ENCODE peak calls at places on chromosomes 12 and 14, in seven cellular contexts. One of them, this sample, is unnamed. For H3K9me3, the result is how much of the 10 kb centered on the place peaks cover.

GRCh38 chr14:22097072-22097471 is 423.5 kb upstream of the OR4E1 start:
- DNase-seq in SK-N-SH: no peak
- DNase-seq in endothelial cell of umbilical vein: no peak
- DNase-seq in upper lobe of left lung: no peak
- DNase-seq in Panc1: no peak
- DNase-seq in breast epithelium: no peak
- DNase-seq in stomach: no peak
- DNase-seq in this sample: no peak

GRCh38 chr12:57488397-57489156 is 709 bp downstream of the MARS1 start:
- DNase-seq in stomach: no peak
- DNase-seq in breast epithelium: no peak
- DNase-seq in upper lobe of left lung: no peak
- DNase-seq in endothelial cell of umbilical vein: peak
- DNase-seq in Panc1: no peak
- DNase-seq in SK-N-SH: peak
- DNase-seq in this sample: no peak

GRCh38 chr14:32186248-32186647 is 15.6 kb upstream of the RNU6-7 start:
- DNase-seq in breast epithelium: no peak
- DNase-seq in Panc1: no peak
- DNase-seq in upper lobe of left lung: no peak
- DNase-seq in SK-N-SH: no peak
- DNase-seq in endothelial cell of umbilical vein: no peak
- DNase-seq in stomach: no peak
- DNase-seq in this sample: no peak

GRCh38 chr14:25308244-25308643 is 258.3 kb upstream of the STXBP6 start:
- DNase-seq in upper lobe of left lung: no peak
- DNase-seq in SK-N-SH: no peak
- DNase-seq in breast epithelium: no peak
- DNase-seq in stomach: no peak
- DNase-seq in Panc1: no peak
- DNase-seq in endothelial cell of umbilical vein: no peak
- DNase-seq in this sample: peak

GRCh38 chr14:76863724-76864407 is 37.7 kb downstream of the LRRC74A start:
- DNase-seq in endothelial cell of umbilical vein: peak
- DNase-seq in upper lobe of left lung: no peak
- DNase-seq in SK-N-SH: no peak
- DNase-seq in breast epithelium: no peak
- DNase-seq in stomach: no peak
- DNase-seq in Panc1: no peak
- DNase-seq in this sample: no peak

GRCh38 chr12:100927825-100928224 is 133.2 kb downstream of the ANO4 start:
- DNase-seq in endothelial cell of umbilical vein: no peak
- DNase-seq in SK-N-SH: no peak
- DNase-seq in upper lobe of left lung: no peak
- DNase-seq in Panc1: no peak
- DNase-seq in stomach: no peak
- DNase-seq in breast epithelium: no peak
- DNase-seq in this sample: no peak

GRCh38 chr14:51735851-51736250 is 84.1 kb downstream of the FRMD6 start:
- DNase-seq in Panc1: no peak
- DNase-seq in SK-N-SH: no peak
- DNase-seq in endothelial cell of umbilical vein: no peak
- DNase-seq in upper lobe of left lung: no peak
- DNase-seq in stomach: no peak
- DNase-seq in breast epithelium: no peak
- DNase-seq in this sample: no peak

GRCh38 chr12:105493091-105493615 is 162.7 kb downstream of the C12orf75 start:
- DNase-seq in Panc1: no peak
- DNase-seq in breast epithelium: no peak
- DNase-seq in endothelial cell of umbilical vein: no peak
- DNase-seq in upper lobe of left lung: no peak
- DNase-seq in SK-N-SH: no peak
- DNase-seq in stomach: no peak
- DNase-seq in this sample: no peak

GRCh38 chr12:51788876-51789275 is 59.6 kb downstream of the FIGNL2 start:
- DNase-seq in upper lobe of left lung: no peak
- DNase-seq in Panc1: no peak
- DNase-seq in stomach: no peak
- DNase-seq in endothelial cell of umbilical vein: no peak
- DNase-seq in SK-N-SH: no peak
- DNase-seq in breast epithelium: no peak
- DNase-seq in this sample: no peak

GRCh38 chr12:101089271-101089670 is 120.8 kb downstream of the SLC5A8 start:
- DNase-seq in Panc1: no peak
- DNase-seq in endothelial cell of umbilical vein: no peak
- DNase-seq in breast epithelium: no peak
- DNase-seq in SK-N-SH: no peak
- DNase-seq in stomach: no peak
- DNase-seq in upper lobe of left lung: no peak
- DNase-seq in this sample: no peak

GRCh38 chr12:45292486-45293195 is 76.7 kb downstream of the ANO6 start:
- DNase-seq in endothelial cell of umbilical vein: no peak
- DNase-seq in SK-N-SH: no peak
- DNase-seq in stomach: no peak
- DNase-seq in breast epithelium: peak
- DNase-seq in Panc1: no peak
- DNase-seq in upper lobe of left lung: no peak
- DNase-seq in this sample: peak

GRCh38 chr12:106223485-106224391 is 24.1 kb downstream of the CKAP4 start:
- DNase-seq in stomach: peak
- DNase-seq in endothelial cell of umbilical vein: peak
- DNase-seq in breast epithelium: peak
- DNase-seq in Panc1: peak
- DNase-seq in SK-N-SH: peak
- DNase-seq in upper lobe of left lung: no peak
- DNase-seq in this sample: peak

GRCh38 chr12:121240484-121241202 is 30.7 kb downstream of the P2RX4 start:
- DNase-seq in upper lobe of left lung: peak
- DNase-seq in breast epithelium: peak
- DNase-seq in SK-N-SH: no peak
- DNase-seq in endothelial cell of umbilical vein: no peak
- DNase-seq in stomach: peak
- DNase-seq in Panc1: no peak
- DNase-seq in this sample: peak

GRCh38 chr14:52901357-52901980 is 49.4 kb downstream of the FERMT2 start:
- DNase-seq in stomach: no peak
- DNase-seq in upper lobe of left lung: no peak
- DNase-seq in Panc1: no peak
- DNase-seq in endothelial cell of umbilical vein: no peak
- DNase-seq in SK-N-SH: no peak
- DNase-seq in breast epithelium: no peak
- DNase-seq in this sample: no peak

GRCh38 chr12:3820122-3820521 is 53.1 kb downstream of the PARP11 start:
- DNase-seq in SK-N-SH: no peak
- DNase-seq in stomach: no peak
- DNase-seq in Panc1: no peak
- DNase-seq in upper lobe of left lung: no peak
- DNase-seq in breast epithelium: no peak
- DNase-seq in endothelial cell of umbilical vein: no peak
- DNase-seq in this sample: no peak

GRCh38 chr12:26857465-26858176 is 24.6 kb upstream of the ITPR2 start:
- DNase-seq in Panc1: no peak
- DNase-seq in SK-N-SH: peak
- DNase-seq in upper lobe of left lung: no peak
- DNase-seq in stomach: no peak
- DNase-seq in breast epithelium: no peak
- DNase-seq in endothelial cell of umbilical vein: peak
- DNase-seq in this sample: no peak

GRCh38 chr12:65868133-65868705 is 43.9 kb downstream of the HMGA2 start:
- DNase-seq in breast epithelium: no peak
- DNase-seq in endothelial cell of umbilical vein: peak
- DNase-seq in SK-N-SH: no peak
- DNase-seq in upper lobe of left lung: no peak
- DNase-seq in stomach: no peak
- DNase-seq in Panc1: no peak
- DNase-seq in this sample: no peak

GRCh38 chr14:44462372-44462771 is 44.7 kb downstream of the FSCB start:
- DNase-seq in SK-N-SH: no peak
- DNase-seq in breast epithelium: no peak
- DNase-seq in endothelial cell of umbilical vein: no peak
- DNase-seq in Panc1: no peak
- DNase-seq in upper lobe of left lung: no peak
- DNase-seq in stomach: no peak
- DNase-seq in this sample: no peak

GRCh38 chr12:72084061-72084460 is 145.4 kb downstream of the TPH2 start:
- DNase-seq in upper lobe of left lung: no peak
- DNase-seq in endothelial cell of umbilical vein: no peak
- DNase-seq in Panc1: no peak
- DNase-seq in stomach: no peak
- DNase-seq in breast epithelium: no peak
- DNase-seq in SK-N-SH: no peak
- DNase-seq in this sample: no peak

GRCh38 chr12:88578274-88578673 is 2.0 kb downstream of the KITLG start:
- DNase-seq in breast epithelium: no peak
- DNase-seq in stomach: no peak
- DNase-seq in endothelial cell of umbilical vein: peak
- DNase-seq in upper lobe of left lung: no peak
- DNase-seq in SK-N-SH: no peak
- DNase-seq in Panc1: no peak
- DNase-seq in this sample: no peak

GRCh38 chr12:100935929-100936328 is 141.4 kb downstream of the ANO4 start:
- DNase-seq in stomach: no peak
- DNase-seq in breast epithelium: no peak
- DNase-seq in Panc1: no peak
- DNase-seq in endothelial cell of umbilical vein: no peak
- DNase-seq in SK-N-SH: no peak
- DNase-seq in upper lobe of left lung: no peak
- DNase-seq in this sample: no peak

GRCh38 chr12:46546634-46547273 is 174.2 kb upstream of the SLC38A2 start:
- DNase-seq in breast epithelium: no peak
- DNase-seq in SK-N-SH: no peak
- DNase-seq in endothelial cell of umbilical vein: no peak
- DNase-seq in Panc1: no peak
- DNase-seq in stomach: no peak
- DNase-seq in upper lobe of left lung: no peak
- DNase-seq in this sample: no peak
- H3K27ac ChIP-seq in breast epithelium: no peak
- H3K27ac ChIP-seq in SK-N-SH: no peak
- H3K27ac ChIP-seq in endothelial cell of umbilical vein: no peak
- H3K27ac ChIP-seq in Panc1: peak
- H3K27ac ChIP-seq in stomach: no peak
- H3K27ac ChIP-seq in upper lobe of left lung: no peak
- H3K27ac ChIP-seq in this sample: no peak

GRCh38 chr12:131279281-131279921 is 325.7 kb downstream of the ADGRD1 start:
- DNase-seq in SK-N-SH: no peak
- DNase-seq in breast epithelium: no peak
- DNase-seq in Panc1: no peak
- DNase-seq in upper lobe of left lung: peak
- DNase-seq in endothelial cell of umbilical vein: no peak
- DNase-seq in stomach: no peak
- DNase-seq in this sample: no peak
- H3K9me3 ChIP-seq in SK-N-SH: under half
- H3K9me3 ChIP-seq in breast epithelium: under half
- H3K9me3 ChIP-seq in Panc1: under half
- H3K9me3 ChIP-seq in upper lobe of left lung: under half
- H3K9me3 ChIP-seq in endothelial cell of umbilical vein: under half
- H3K9me3 ChIP-seq in stomach: under half
- H3K9me3 ChIP-seq in this sample: under half

DNA sequence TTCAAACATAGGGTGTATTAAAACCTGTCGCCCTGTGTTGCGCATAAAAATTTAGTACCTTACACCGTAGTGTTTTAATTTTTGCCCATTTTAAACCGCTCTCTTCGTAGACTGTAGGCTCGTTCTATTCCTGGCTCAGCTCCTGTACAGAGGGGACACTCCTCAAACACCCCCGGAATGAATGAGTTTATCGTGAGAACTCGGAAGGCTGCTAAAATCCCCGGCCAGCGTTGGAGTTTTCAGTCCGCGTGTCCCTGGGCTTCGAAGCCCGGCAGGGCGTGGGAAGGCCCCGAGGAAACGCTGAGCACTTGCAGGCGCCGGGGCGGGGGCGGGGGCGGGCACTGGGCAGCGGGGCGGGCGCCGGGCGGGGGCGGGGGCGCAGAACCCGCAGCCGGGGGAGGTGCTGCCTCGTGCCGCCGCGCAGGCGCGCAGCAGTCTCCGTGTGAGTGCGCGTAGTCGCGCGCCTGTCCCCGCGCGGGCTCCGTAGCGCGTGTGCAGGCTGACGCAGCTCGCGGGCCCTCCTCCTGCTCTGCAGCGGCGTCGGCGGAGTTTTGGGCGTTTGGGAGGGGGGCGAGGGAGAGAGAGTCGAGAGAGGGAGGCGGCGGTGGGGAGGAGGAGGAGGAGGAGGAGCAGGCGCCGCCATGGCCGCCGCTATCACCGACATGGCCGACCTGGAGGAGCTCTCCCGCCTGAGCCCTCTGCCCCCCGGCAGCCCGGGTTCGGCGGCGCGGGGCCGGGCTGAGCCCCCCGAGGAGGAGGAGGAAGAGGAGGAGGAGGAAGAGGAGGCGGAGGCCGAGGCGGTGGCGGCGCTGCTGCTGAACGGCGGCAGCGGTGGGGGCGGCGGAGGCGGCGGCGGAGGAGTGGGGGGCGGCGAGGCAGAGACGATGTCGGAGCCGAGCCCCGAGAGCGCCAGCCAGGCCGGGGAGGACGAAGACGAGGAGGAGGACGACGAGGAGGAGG is at the start of gene AEBP2:
- DNase-seq in Panc1: peak
- DNase-seq in upper lobe of left lung: peak
- DNase-seq in endothelial cell of umbilical vein: peak
- DNase-seq in SK-N-SH: peak
- DNase-seq in breast epithelium: peak
- DNase-seq in stomach: peak
- DNase-seq in this sample: peak
- TF ChIP-seq POLR2AphosphoS5 in Panc1: peak
- TF ChIP-seq POLR2AphosphoS5 in upper lobe of left lung: peak
- TF ChIP-seq POLR2AphosphoS5 in endothelial cell of umbilical vein: peak
- TF ChIP-seq POLR2AphosphoS5 in SK-N-SH: peak
- TF ChIP-seq POLR2AphosphoS5 in breast epithelium: peak
- TF ChIP-seq POLR2AphosphoS5 in stomach: peak
- TF ChIP-seq POLR2AphosphoS5 in this sample: peak

GRCh38 chr14:96016761-96017160 is 22.4 kb upstream of the C14orf132 start:
- DNase-seq in SK-N-SH: no peak
- DNase-seq in upper lobe of left lung: no peak
- DNase-seq in stomach: no peak
- DNase-seq in breast epithelium: no peak
- DNase-seq in Panc1: no peak
- DNase-seq in endothelial cell of umbilical vein: no peak
- DNase-seq in this sample: no peak
- H3K27ac ChIP-seq in SK-N-SH: no peak
- H3K27ac ChIP-seq in upper lobe of left lung: no peak
- H3K27ac ChIP-seq in stomach: no peak
- H3K27ac ChIP-seq in breast epithelium: no peak
- H3K27ac ChIP-seq in Panc1: no peak
- H3K27ac ChIP-seq in endothelial cell of umbilical vein: no peak
- H3K27ac ChIP-seq in this sample: no peak

GRCh38 chr14:80124794-80125193 is 86.5 kb downstream of the DIO2 start:
- DNase-seq in upper lobe of left lung: no peak
- DNase-seq in breast epithelium: no peak
- DNase-seq in Panc1: no peak
- DNase-seq in endothelial cell of umbilical vein: no peak
- DNase-seq in SK-N-SH: no peak
- DNase-seq in stomach: no peak
- DNase-seq in this sample: no peak
- H3K9me3 ChIP-seq in upper lobe of left lung: under half
- H3K9me3 ChIP-seq in breast epithelium: under half
- H3K9me3 ChIP-seq in Panc1: under half
- H3K9me3 ChIP-seq in endothelial cell of umbilical vein: under half
- H3K9me3 ChIP-seq in SK-N-SH: under half
- H3K9me3 ChIP-seq in stomach: under half
- H3K9me3 ChIP-seq in this sample: under half

GRCh38 chr14:102579696-102580551 is 12.5 kb upstream of the RCOR1 start:
- DNase-seq in upper lobe of left lung: no peak
- DNase-seq in Panc1: no peak
- DNase-seq in endothelial cell of umbilical vein: no peak
- DNase-seq in SK-N-SH: peak
- DNase-seq in breast epithelium: no peak
- DNase-seq in stomach: no peak
- DNase-seq in this sample: no peak
- TF ChIP-seq POLR2AphosphoS5 in upper lobe of left lung: no peak
- TF ChIP-seq POLR2AphosphoS5 in Panc1: no peak
- TF ChIP-seq POLR2AphosphoS5 in endothelial cell of umbilical vein: no peak
- TF ChIP-seq POLR2AphosphoS5 in SK-N-SH: no peak
- TF ChIP-seq POLR2AphosphoS5 in breast epithelium: no peak
- TF ChIP-seq POLR2AphosphoS5 in stomach: no peak
- TF ChIP-seq POLR2AphosphoS5 in this sample: no peak